ENCODE peak calls at places on chromosome 19, in ten cellular contexts. P, D, Y, W, O, M, C, G, K and H are unnamed samples.

GRCh38 chr19:4066682-4067395 is at the start of gene ZBTB7A:
- DNase-seq in G (peak), C (peak), K (peak), O (peak), W (peak), Y (peak), M (peak), D (peak), P (peak), H (peak)

GRCh38 chr19:46963093-46963734 is 56.4 kb upstream of the NPAS1 start:
- DNase-seq in D (no peak), O (no peak), C (peak), K (no peak), P (no peak), M (peak), Y (no peak), G (peak), W (no peak), H (peak)

GRCh38 chr19:6674868-6675305 is 4.9 kb upstream of the TNFSF14 start:
- DNase-seq in G (peak), P (peak), Y (peak), D (no peak), W (no peak), K (peak), O (peak), C (peak), M (peak), H (peak)

GRCh38 chr19:35232912-35233311 is 4.4 kb upstream of the FAM187B start:
- DNase-seq in C (no peak), Y (no peak), K (no peak), M (no peak), W (peak), P (no peak), O (no peak), D (no peak), G (no peak), H (no peak)

GRCh38 chr19:56148096-56148495 is 7.0 kb downstream of the ZNF444 start:
- DNase-seq in W (no peak), M (no peak), D (no peak), K (no peak), O (no peak), P (no peak), Y (no peak), C (no peak), G (no peak), H (no peak)

GRCh38 chr19:3298853-3299449 is 67.4 kb upstream of the NFIC start:
- DNase-seq in G (no peak), K (no peak), P (no peak), O (no peak), C (no peak), M (no peak), Y (no peak), W (no peak), D (no peak), H (no peak)

GRCh38 chr19:54188224-54188871 is 1.0 kb downstream of the MBOAT7 start:
- DNase-seq in O (peak), W (no peak), M (peak), G (peak), C (peak), D (no peak), P (peak), K (peak), Y (peak), H (peak)

GRCh38 chr19:29686285-29686805 is 21.1 kb downstream of the PLEKHF1 start:
- DNase-seq in O (no peak), M (no peak), G (no peak), Y (no peak), D (no peak), W (no peak), P (no peak), K (no peak), C (no peak), H (no peak)

GRCh38 chr19:5479958-5480357 is 24.7 kb downstream of the ZNRF4 start:
- DNase-seq in W (no peak), G (no peak), K (no peak), Y (no peak), P (no peak), O (peak), M (no peak), D (no peak), C (no peak), H (no peak)

GRCh38 chr19:18425515-18426415 is 6.6 kb downstream of the SSBP4 start:
- DNase-seq in G (peak), K (no peak), C (peak), D (no peak), M (no peak), W (no peak), P (no peak), O (peak), Y (no peak), H (peak)

GRCh38 chr19:14375055-14375581 is 6.1 kb upstream of the ADGRE5 start:
- DNase-seq in K (no peak), D (no peak), O (no peak), P (no peak), G (no peak), Y (no peak), M (no peak), W (no peak), C (no peak), H (no peak)

GRCh38 chr19:48724796-48725753 is 5.5 kb upstream of the MAMSTR start:
- DNase-seq in D (peak), O (peak), P (peak), M (peak), K (peak), G (peak), C (peak), Y (peak), W (no peak), H (peak)

GRCh38 chr19:18507727-18508440 is 14.0 kb downstream of the ELL start:
- DNase-seq in W (peak), G (no peak), D (no peak), O (no peak), Y (no peak), C (no peak), M (no peak), K (no peak), P (no peak), H (no peak)

GRCh38 chr19:4359627-4360000 is 16.3 kb downstream of the MPND start:
- DNase-seq in D (no peak), W (no peak), G (no peak), O (no peak), C (no peak), Y (no peak), K (no peak), P (no peak), M (no peak), H (no peak)

GRCh38 chr19:48806818-48807589 is 3.8 kb downstream of the BCAT2 start:
- DNase-seq in O (peak), W (peak), G (peak), P (peak), Y (peak), D (no peak), K (no peak), M (peak), C (no peak), H (peak)

GRCh38 chr19:49506575-49507105 is 5.8 kb upstream of the FCGRT start:
- DNase-seq in W (peak), K (peak), P (peak), M (peak), C (no peak), O (peak), Y (peak), G (peak), D (no peak), H (no peak)

GRCh38 chr19:45526143-45526542 is 18.9 kb downstream of the VASP start:
- DNase-seq in M (peak), D (no peak), W (peak), O (peak), K (peak), P (peak), G (peak), Y (peak), C (peak), H (peak)

GRCh38 chr19:7603919-7604318 is 8.3 kb downstream of the CAMSAP3 start:
- DNase-seq in C (no peak), D (no peak), P (no peak), M (no peak), W (no peak), Y (no peak), O (no peak), K (no peak), G (no peak), H (no peak)

GRCh38 chr19:5332501-5332900 is 8.1 kb downstream of the PTPRS start:
- DNase-seq in M (no peak), P (no peak), K (no peak), O (no peak), C (no peak), W (no peak), D (no peak), G (no peak), Y (no peak), H (no peak)

GRCh38 chr19:38291855-38292254 is 12.2 kb upstream of the C19orf33 start:
- DNase-seq in O (no peak), G (no peak), P (no peak), K (no peak), M (no peak), D (no peak), W (no peak), Y (no peak), C (no peak), H (no peak)

GRCh38 chr19:28289294-28290063 is 923.5 kb downstream of the UQCRFS1 start:
- DNase-seq in D (no peak), Y (no peak), K (peak), P (peak), W (no peak), C (peak), O (no peak), M (no peak), G (peak), H (peak)

GRCh38 chr19:8571006-8571411 is 6.2 kb downstream of the MYO1F start:
- DNase-seq in C (peak), D (no peak), M (peak), K (no peak), G (peak), W (peak), P (no peak), O (no peak), Y (no peak), H (peak)

GRCh38 chr19:39515551-39516191 is 732 bp downstream of the SELENOV start:
- DNase-seq in O (peak), M (no peak), W (no peak), Y (peak), K (no peak), D (no peak), G (no peak), P (peak), C (no peak), H (no peak)
- TF ChIP-seq EZH2 in O (no peak), M (no peak), W (no peak), Y (no peak), K (no peak), D (no peak), G (peak), P (no peak), C (peak), H (peak)

DNA sequence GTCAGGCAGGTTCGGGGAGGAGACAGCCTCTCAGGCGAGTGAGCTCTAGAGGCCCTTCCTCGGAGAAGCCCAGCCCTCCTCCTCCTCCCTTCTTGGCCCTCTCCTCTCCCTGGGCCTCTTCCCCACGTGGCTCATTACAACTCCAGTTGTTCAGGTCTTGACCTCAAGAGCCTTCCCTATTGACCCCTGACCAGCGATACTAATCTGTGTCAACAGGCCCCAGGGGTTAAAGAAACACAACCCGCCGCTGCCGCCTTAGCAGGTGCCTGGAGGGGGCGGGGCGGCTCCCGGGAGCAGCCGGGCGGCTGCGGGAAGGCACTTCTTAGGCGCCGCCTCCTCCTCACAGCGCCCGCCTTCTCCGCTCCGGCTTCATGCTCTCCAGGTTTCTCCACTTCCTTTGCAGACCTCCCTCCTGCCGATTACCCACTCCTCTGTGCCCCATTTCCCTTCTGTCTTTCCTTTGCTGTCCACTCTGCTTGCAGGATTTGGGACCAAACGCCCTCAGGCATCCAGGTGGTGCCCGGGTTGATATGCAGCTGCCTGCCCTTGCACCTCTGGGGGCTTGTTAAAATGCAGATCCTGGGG is 51.0 kb downstream of the LYL1 start:
- DNase-seq in W (peak), G (peak), C (no peak), M (peak), P (peak), Y (peak), O (peak), K (peak), D (no peak), H (peak)
- TF ChIP-seq EZH2 in W (no peak), G (no peak), C (no peak), M (no peak), P (no peak), Y (peak), O (peak), K (no peak), D (no peak), H (no peak)

GRCh38 chr19:19670070-19670551 is 1.5 kb downstream of the ZNF101 start:
- DNase-seq in O (peak), K (no peak), M (no peak), D (no peak), P (no peak), C (no peak), G (peak), Y (peak), W (no peak), H (no peak)
- TF ChIP-seq EZH2 in O (no peak), K (no peak), M (no peak), D (no peak), P (no peak), C (no peak), G (no peak), Y (no peak), W (no peak), H (no peak)

DNA sequence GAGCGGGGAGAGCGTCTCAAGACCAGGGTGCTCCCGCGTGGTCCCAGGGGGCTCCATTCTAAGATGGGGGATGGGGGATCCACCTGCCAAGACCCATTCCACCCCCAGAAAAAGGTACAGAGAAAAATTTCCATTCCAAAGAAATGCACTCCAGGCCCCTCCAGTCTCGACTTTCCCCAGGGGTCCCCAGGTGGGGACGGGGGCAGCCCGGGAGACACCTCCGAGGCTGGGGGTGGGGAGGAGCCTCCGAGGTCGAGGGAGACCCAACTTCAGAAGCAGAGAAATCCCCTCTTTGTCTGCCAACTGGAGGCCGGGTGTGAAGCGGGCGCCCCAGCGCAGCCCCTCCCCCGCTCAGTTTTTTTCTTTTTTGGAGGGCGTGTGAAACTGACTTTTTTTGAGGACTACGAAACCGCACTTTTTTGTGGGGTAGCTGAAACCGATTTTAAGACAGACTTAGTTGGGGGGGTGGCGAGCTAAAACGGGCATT is 1.3 kb downstream of the TCF3 start:
- DNase-seq in W (no peak), G (peak), D (no peak), M (no peak), C (no peak), Y (peak), P (peak), K (no peak), O (peak), H (peak)
- TF ChIP-seq EZH2 in W (no peak), G (no peak), D (no peak), M (no peak), C (no peak), Y (no peak), P (no peak), K (no peak), O (no peak), H (no peak)

GRCh38 chr19:1286859-1287621 is 1.4 kb downstream of the EFNA2 start:
- DNase-seq in C (no peak), Y (no peak), W (no peak), K (no peak), D (no peak), G (no peak), P (no peak), M (no peak), O (no peak), H (no peak)
- TF ChIP-seq EZH2 in C (peak), Y (no peak), W (no peak), K (no peak), D (no peak), G (peak), P (no peak), M (no peak), O (no peak), H (peak)

GRCh38 chr19:41929536-41930071 is 1.4 kb upstream of the ERFL start:
- DNase-seq in D (no peak), W (no peak), P (no peak), K (no peak), G (no peak), M (no peak), O (peak), Y (no peak), C (no peak), H (no peak)

GRCh38 chr19:41926861-41927809 is 1.1 kb downstream of the ERFL start:
- DNase-seq in W (no peak), K (no peak), G (no peak), Y (no peak), D (no peak), P (no peak), M (no peak), C (no peak), O (no peak), H (no peak)

GRCh38 chr19:41927810-41928192 is 448 bp downstream of the ERFL start:
- DNase-seq in D (no peak), M (no peak), W (no peak), P (no peak), K (no peak), O (peak), G (no peak), Y (peak), C (no peak), H (no peak)

GRCh38 chr19:41928754-41929535 is 696 bp upstream of the ERFL start:
- DNase-seq in C (no peak), W (no peak), O (no peak), K (no peak), G (no peak), P (no peak), Y (peak), D (no peak), M (no peak), H (no peak)

DNA sequence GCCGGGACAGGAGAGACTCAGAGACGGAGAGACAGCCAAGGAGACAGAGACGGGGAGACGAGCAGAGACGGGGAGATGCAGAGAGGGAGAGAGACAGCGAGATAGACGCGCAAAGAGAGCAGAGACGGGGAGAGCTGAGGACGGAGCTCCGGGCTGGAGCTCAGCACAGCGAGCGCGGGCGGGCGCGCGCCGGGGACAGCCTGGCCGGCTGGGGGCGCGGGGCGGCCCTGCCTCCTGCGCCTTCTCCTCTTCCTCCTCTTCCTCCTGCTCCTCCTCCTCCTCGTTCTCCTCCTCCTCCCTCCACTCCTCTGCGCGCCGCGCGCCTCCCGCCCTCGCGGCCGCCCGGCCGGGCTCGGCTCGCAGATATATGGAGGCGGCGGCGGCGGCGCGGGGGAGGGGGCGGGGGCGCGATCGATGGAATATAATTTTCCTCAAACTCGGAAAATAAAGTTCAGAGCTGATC is at the start of gene ERFL:
- DNase-seq in G (peak), D (no peak), K (no peak), Y (peak), O (peak), M (no peak), P (no peak), C (no peak), W (no peak), H (no peak)
- TF ChIP-seq EZH2 in G (peak), D (no peak), K (peak), Y (peak), O (peak), M (no peak), P (peak), C (no peak), W (no peak), H (no peak)

DNA sequence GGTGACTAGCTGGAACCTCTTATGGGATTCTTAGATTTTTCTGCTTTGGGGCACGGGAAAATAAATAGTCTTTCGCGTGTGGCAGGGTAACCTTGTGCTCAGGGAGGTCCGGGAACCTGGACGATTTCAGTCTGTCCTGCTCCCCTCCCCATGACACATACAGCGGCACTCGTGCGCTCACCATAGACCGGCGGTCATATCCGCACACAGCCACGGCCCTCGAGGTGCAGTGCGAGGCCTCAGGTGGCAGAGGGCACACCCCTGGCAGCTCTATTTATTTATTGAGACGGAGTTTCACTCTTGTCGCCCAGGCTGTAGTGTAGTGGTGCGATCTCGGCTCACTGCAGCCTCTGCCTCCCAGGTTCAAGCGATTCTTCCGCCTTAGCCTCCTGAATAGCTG is 3.0 kb downstream of the ONECUT3 start:
- DNase-seq in Y (no peak), W (no peak), G (no peak), P (no peak), K (no peak), D (no peak), C (no peak), M (peak), O (no peak), H (no peak)
- TF ChIP-seq EZH2 in Y (no peak), W (no peak), G (peak), P (no peak), K (no peak), D (no peak), C (no peak), M (no peak), O (peak), H (peak)

DNA sequence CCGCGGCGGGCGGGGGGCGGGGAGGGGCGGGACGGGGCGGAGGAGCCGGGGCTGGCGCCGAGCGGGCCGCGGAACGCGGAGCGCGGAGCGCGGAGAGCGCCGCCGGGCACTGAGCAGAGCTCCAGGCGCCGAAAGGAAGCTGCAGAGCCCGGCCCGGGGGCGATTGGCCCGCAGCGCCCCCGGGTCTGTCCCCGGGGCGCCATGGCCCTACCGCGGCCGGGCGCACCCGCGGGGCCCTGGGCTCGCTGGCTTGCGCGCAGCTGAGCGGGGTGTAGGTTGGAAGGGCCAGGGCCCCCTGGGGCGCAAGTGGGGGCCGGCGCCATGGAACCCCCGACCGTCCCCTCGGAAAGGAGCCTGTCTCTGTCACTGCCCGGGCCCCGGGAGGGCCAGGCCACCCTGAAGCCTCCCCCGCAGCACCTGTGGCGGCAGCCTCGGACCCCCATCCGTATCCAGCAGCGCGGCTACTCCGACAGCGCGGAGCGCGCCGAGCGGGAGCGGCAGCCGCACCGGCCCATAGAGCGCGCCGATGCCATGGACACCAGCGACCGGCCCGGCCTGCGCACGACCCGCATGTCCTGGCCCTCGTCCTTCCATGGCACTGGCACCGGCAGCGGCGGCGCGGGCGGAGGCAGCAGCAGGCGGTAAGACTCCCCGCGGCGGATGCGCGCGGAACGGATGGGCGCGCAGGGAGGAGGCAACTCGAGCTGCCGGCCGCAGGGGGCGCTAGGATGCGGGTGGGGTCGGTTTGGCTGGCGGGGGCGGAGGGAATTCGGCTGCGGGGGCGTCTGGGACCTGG is at the start of gene PDE4A:
- DNase-seq in W (no peak), D (no peak), G (peak), K (peak), C (no peak), O (peak), P (peak), M (peak), Y (peak), H (peak)
- TF ChIP-seq EZH2 in W (no peak), D (no peak), G (no peak), K (peak), C (peak), O (no peak), P (no peak), M (peak), Y (peak), H (peak)